ENCODE peak calls at places on chromosome 12, in ten cellular contexts. E is foreskin fibroblast, C is RWPE1, A is GM12878, X is IMR-90, Y is adrenal gland, H is AG09319, O is fibroblast of the aortic adventitia, B is uterus, G is osteoblast. J is an unnamed sample.

GRCh38 chr12:54460317-54460935 is 13.0 kb downstream of the GTSF1 start:
- DNase-seq in E (no peak), C (no peak), A (no peak), X (no peak), Y (no peak), H (no peak), O (no peak), B (no peak), G (peak), J (no peak)

GRCh38 chr12:29754235-29755189 is 29.2 kb downstream of the TMTC1 start:
- DNase-seq in E (no peak), C (no peak), A (no peak), X (no peak), Y (no peak), H (no peak), O (peak), B (no peak), G (no peak), J (no peak)

GRCh38 chr12:108793756-108794441 is 62.6 kb upstream of the CORO1C start:
- DNase-seq in E (no peak), C (no peak), A (no peak), X (no peak), Y (peak), H (no peak), O (peak), B (no peak), G (no peak), J (no peak)

GRCh38 chr12:64634508-64635092 is 24.3 kb downstream of the RASSF3 start:
- DNase-seq in E (no peak), C (no peak), A (no peak), X (no peak), Y (no peak), H (no peak), O (no peak), B (no peak), G (no peak), J (no peak)

GRCh38 chr12:124337628-124338027 is 42.7 kb downstream of the RFLNA start:
- DNase-seq in E (no peak), C (no peak), A (no peak), X (no peak), Y (no peak), H (no peak), O (no peak), B (no peak), G (no peak), J (no peak)

GRCh38 chr12:15842106-15842505 is 40.1 kb upstream of the STRAP start:
- DNase-seq in E (peak), C (no peak), A (no peak), X (peak), Y (no peak), H (peak), O (peak), B (no peak), G (peak), J (no peak)

GRCh38 chr12:65867428-65867827 is 43.1 kb downstream of the HMGA2 start:
- DNase-seq in E (peak), C (peak), A (no peak), X (peak), Y (no peak), H (peak), O (peak), B (no peak), G (no peak), J (no peak)

GRCh38 chr12:57112492-57113294 is 1.5 kb upstream of the STAT6 start:
- DNase-seq in E (no peak), C (no peak), A (no peak), X (no peak), Y (no peak), H (no peak), O (no peak), B (no peak), G (no peak), J (no peak)

GRCh38 chr12:79936670-79937069 is 1.8 kb upstream of the PPP1R12A start:
- DNase-seq in E (no peak), C (no peak), A (no peak), X (no peak), Y (no peak), H (no peak), O (no peak), B (no peak), G (peak), J (no peak)

GRCh38 chr12:123268850-123269249 is 2.8 kb downstream of the CDK2AP1 start:
- DNase-seq in E (no peak), C (no peak), A (no peak), X (no peak), Y (no peak), H (no peak), O (no peak), B (no peak), G (peak), J (no peak)

GRCh38 chr12:39586811-39587210 is 32.8 kb downstream of the ABCD2 start:
- DNase-seq in E (no peak), C (no peak), A (no peak), X (no peak), Y (no peak), H (no peak), O (no peak), B (no peak), G (no peak), J (no peak)

GRCh38 chr12:114340231-114340630 is 65.7 kb downstream of the TBX5 start:
- DNase-seq in E (peak), C (no peak), A (no peak), X (peak), Y (no peak), H (no peak), O (no peak), B (no peak), G (no peak), J (no peak)

GRCh38 chr12:6927379-6927991 is at the start of gene ATN1:
- DNase-seq in E (peak), C (no peak), A (no peak), X (peak), Y (peak), H (peak), O (peak), B (peak), G (peak), J (peak)

GRCh38 chr12:78081590-78082314 is 251.1 kb downstream of the NAV3 start:
- DNase-seq in E (no peak), C (no peak), A (no peak), X (no peak), Y (no peak), H (no peak), O (no peak), B (no peak), G (no peak), J (no peak)

GRCh38 chr12:124871297-124871696 is 7.6 kb upstream of the SCARB1 start:
- DNase-seq in E (no peak), C (no peak), A (no peak), X (no peak), Y (no peak), H (no peak), O (no peak), B (no peak), G (no peak), J (no peak)

GRCh38 chr12:123100882-123101281 is 50.0 kb downstream of the PITPNM2 start:
- DNase-seq in E (no peak), C (no peak), A (no peak), X (no peak), Y (no peak), H (no peak), O (no peak), B (no peak), G (no peak), J (no peak)

GRCh38 chr12:50734409-50735263 is 29.3 kb upstream of the ATF1 start:
- DNase-seq in E (no peak), C (peak), A (no peak), X (peak), Y (no peak), H (no peak), O (peak), B (no peak), G (peak), J (no peak)

GRCh38 chr12:105696-106095 is 39.1 kb downstream of the IQSEC3 start:
- DNase-seq in E (no peak), C (no peak), A (no peak), X (no peak), Y (no peak), H (no peak), O (no peak), B (no peak), G (no peak), J (no peak)

GRCh38 chr12:1760566-1761382 is 59.6 kb upstream of the LRTM2 start:
- DNase-seq in E (peak), C (peak), A (no peak), X (peak), Y (peak), H (no peak), O (peak), B (no peak), G (no peak), J (no peak)

GRCh38 chr12:115398311-115398781 is 714.4 kb upstream of the TBX3 start:
- DNase-seq in E (no peak), C (no peak), A (no peak), X (no peak), Y (peak), H (no peak), O (no peak), B (no peak), G (no peak), J (no peak)

GRCh38 chr12:66885115-66885875 is 206.4 kb upstream of the GRIP1 start:
- DNase-seq in E (no peak), C (no peak), A (no peak), X (no peak), Y (no peak), H (no peak), O (no peak), B (no peak), G (no peak), J (no peak)

GRCh38 chr12:38985961-38986360 is 80.6 kb upstream of the CPNE8 start:
- DNase-seq in E (no peak), C (no peak), A (no peak), X (no peak), Y (no peak), H (no peak), O (no peak), B (no peak), G (no peak), J (no peak)

GRCh38 chr12:24600996-24601395 is 347.9 kb downstream of the BCAT1 start:
- DNase-seq in E (peak), C (peak), A (no peak), X (peak), Y (no peak), H (peak), O (peak), B (no peak), G (peak), J (no peak)

GRCh38 chr12:10388611-10389010 is 1.2 kb downstream of the KLRK1 start:
- DNase-seq in E (no peak), C (no peak), A (no peak), X (no peak), Y (no peak), H (no peak), O (no peak), B (no peak), G (no peak), J (no peak)

GRCh38 chr12:83996671-83997070 is 915.9 kb downstream of the SLC6A15 start:
- DNase-seq in E (peak), C (no peak), A (no peak), X (no peak), Y (no peak), H (no peak), O (no peak), B (no peak), G (no peak), J (no peak)

GRCh38 chr12:24025153-24025798 is 75.8 kb upstream of the SOX5 start:
- DNase-seq in E (no peak), C (no peak), A (no peak), X (peak), Y (no peak), H (no peak), O (no peak), B (no peak), G (no peak), J (no peak)

GRCh38 chr12:401235-402126 is at the start of gene CCDC77:
- DNase-seq in E (peak), C (peak), A (peak), X (peak), Y (peak), H (peak), O (peak), B (peak), G (peak), J (peak)

GRCh38 chr12:6332459-6332858 is 9.4 kb downstream of the TNFRSF1A start:
- DNase-seq in E (peak), C (peak), A (no peak), X (peak), Y (no peak), H (no peak), O (peak), B (no peak), G (peak), J (no peak)

GRCh38 chr12:52779914-52780313 is 2.8 kb upstream of the KRT76 start:
- DNase-seq in E (no peak), C (no peak), A (no peak), X (no peak), Y (no peak), H (no peak), O (no peak), B (no peak), G (no peak), J (no peak)
- TF ChIP-seq CTCF in E (no peak), C (no peak), A (no peak), X (no peak), Y (no peak), H (no peak), O (no peak), B (no peak), G (no peak), J (no peak)

GRCh38 chr12:131229426-131230339 is 276.0 kb downstream of the ADGRD1 start:
- DNase-seq in E (no peak), C (no peak), A (no peak), X (no peak), Y (peak), H (no peak), O (no peak), B (peak), G (no peak), J (no peak)
- TF ChIP-seq CTCF in E (no peak), C (no peak), A (no peak), X (no peak), Y (no peak), H (no peak), O (no peak), B (no peak), G (no peak), J (peak)

GRCh38 chr12:98679611-98680005 is 34.5 kb downstream of the APAF1 start:
- DNase-seq in E (no peak), C (no peak), A (no peak), X (no peak), Y (no peak), H (no peak), O (no peak), B (no peak), G (no peak), J (no peak)

GRCh38 chr12:98684199-98684598 is 39.1 kb downstream of the APAF1 start:
- DNase-seq in E (no peak), C (no peak), A (no peak), X (no peak), Y (no peak), H (no peak), O (no peak), B (no peak), G (no peak), J (no peak)

GRCh38 chr12:98678946-98679610 is 34.0 kb downstream of the APAF1 start:
- DNase-seq in E (no peak), C (no peak), A (no peak), X (no peak), Y (no peak), H (no peak), O (no peak), B (no peak), G (no peak), J (no peak)

DNA sequence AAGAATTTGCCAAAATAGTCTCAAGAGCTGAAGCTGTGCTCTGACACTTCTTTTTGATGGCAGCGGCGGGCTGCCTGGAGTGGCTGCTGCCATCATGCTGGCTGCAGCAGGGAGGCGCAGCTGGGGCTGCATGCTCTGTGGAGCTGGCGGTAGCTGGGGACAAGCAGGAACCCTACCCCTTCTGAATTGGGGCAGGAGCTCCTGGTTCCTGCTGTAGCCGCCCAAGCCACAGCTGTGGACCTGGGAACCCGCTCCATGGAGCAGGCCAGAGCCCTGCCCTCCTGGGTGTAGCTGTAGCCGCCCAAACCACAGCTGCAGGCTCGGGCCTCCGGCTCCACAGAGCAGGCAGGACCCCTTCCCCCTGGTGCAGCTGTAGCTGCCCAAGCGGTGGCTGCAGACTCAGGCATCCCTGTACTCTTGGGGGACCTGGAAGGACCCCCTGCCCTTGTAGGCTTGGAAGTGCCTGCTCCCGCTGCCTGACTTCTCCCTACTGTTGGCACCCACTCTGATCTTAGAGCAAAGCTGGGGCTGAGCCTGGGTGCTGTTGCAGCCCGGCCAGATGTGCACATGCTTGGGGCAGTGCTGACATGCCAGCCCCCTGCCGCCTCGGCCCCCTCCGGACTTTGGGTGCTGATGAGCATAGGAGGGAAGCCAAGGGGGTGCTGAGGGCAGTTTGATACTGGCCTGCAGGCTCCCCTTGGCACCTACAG is 33.3 kb downstream of the APAF1 start:
- DNase-seq in E (no peak), C (no peak), A (no peak), X (no peak), Y (no peak), H (no peak), O (no peak), B (no peak), G (no peak), J (no peak)
- TF ChIP-seq CTCF in E (no peak), C (no peak), A (no peak), X (no peak), Y (no peak), H (no peak), O (no peak), B (no peak), G (no peak), J (no peak)

GRCh38 chr12:112524676-112525425 is 106.1 kb downstream of the PTPN11 start:
- DNase-seq in E (no peak), C (peak), A (no peak), X (peak), Y (no peak), H (no peak), O (peak), B (no peak), G (peak), J (no peak)
- TF ChIP-seq CTCF in E (no peak), C (no peak), A (no peak), X (no peak), Y (no peak), H (no peak), O (peak), B (no peak), G (no peak), J (peak)

GRCh38 chr12:112684742-112685141 is 106.8 kb upstream of the RPH3A start:
- DNase-seq in E (no peak), C (no peak), A (no peak), X (no peak), Y (no peak), H (no peak), O (no peak), B (no peak), G (no peak), J (no peak)
- TF ChIP-seq CTCF in E (no peak), C (no peak), A (peak), X (no peak), Y (no peak), H (no peak), O (no peak), B (no peak), G (no peak), J (no peak)

DNA sequence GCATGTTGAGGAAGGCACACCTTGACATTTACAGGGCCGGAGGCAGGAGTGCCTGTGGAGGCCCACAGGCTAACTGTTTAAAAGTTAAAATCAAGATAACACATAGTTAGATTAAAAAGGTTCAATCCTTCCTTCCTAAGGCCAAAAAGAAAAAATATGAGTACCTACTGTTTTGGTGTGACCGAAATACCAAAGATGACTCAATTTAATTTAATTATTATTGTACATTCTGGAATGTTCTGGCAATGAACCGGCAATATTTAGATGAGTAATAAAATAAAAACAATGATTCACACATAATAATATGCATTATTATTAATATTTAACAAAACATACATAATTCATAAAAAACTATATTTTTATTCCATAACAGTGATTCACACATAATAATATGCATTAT is 136.8 kb upstream of the NTF3 start:
- DNase-seq in E (no peak), C (peak), A (no peak), X (peak), Y (no peak), H (no peak), O (no peak), B (no peak), G (no peak), J (no peak)
- TF ChIP-seq CTCF in E (no peak), C (no peak), A (no peak), X (no peak), Y (no peak), H (no peak), O (no peak), B (no peak), G (no peak), J (no peak)

GRCh38 chr12:12559699-12560296 is 2.9 kb downstream of the DUSP16 start:
- DNase-seq in E (no peak), C (no peak), A (no peak), X (no peak), Y (no peak), H (no peak), O (no peak), B (no peak), G (no peak), J (no peak)
- TF ChIP-seq CTCF in E (no peak), C (no peak), A (no peak), X (no peak), Y (no peak), H (no peak), O (no peak), B (no peak), G (no peak), J (no peak)

DNA sequence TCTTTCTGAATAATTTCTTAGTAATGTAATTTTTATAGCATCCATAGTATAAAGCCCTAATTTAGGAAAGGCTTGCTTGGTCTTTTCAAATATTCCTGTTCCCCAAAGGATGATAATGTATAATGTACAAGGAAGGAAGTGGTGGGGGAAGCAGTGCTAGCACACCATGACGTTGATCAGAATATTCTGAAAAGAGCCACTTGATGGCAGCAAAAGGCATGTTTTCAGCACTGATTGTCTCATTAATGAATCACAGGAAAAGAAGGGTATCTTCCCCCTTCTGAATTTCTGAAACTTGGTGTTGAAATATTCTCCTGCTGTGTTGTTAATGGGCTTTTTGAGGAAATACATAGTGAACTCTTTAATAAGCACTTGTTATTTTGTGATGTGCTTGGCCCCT is 121.9 kb downstream of the TMEM117 start:
- DNase-seq in E (peak), C (peak), A (peak), X (peak), Y (peak), H (peak), O (peak), B (no peak), G (peak), J (no peak)
- TF ChIP-seq CTCF in E (peak), C (peak), A (peak), X (peak), Y (peak), H (peak), O (peak), B (peak), G (peak), J (peak)

J was measured in progenitor cell of endocrine pancreas.